ENCODE peak calls at places on chromosomes 2 and 18, in four cellular contexts. One of them, this sample, is unnamed.

GRCh38 chr2:120110507-120110906 is 97.6 kb downstream of the EPB41L5 start:
- DNase-seq in HCT116: no peak
- DNase-seq in lower lobe of right lung: peak; percentile 68
- DNase-seq in IMR-90: no peak
- DNase-seq in this sample: no peak

GRCh38 chr18:28123401-28124030 is 53.4 kb downstream of the CDH2 start:
- DNase-seq in HCT116: no peak
- DNase-seq in lower lobe of right lung: no peak
- DNase-seq in IMR-90: no peak
- DNase-seq in this sample: no peak

GRCh38 chr18:12282436-12283039 is 25.5 kb upstream of the TUBB6 start:
- DNase-seq in HCT116: no peak
- DNase-seq in lower lobe of right lung: no peak
- DNase-seq in IMR-90: peak; percentile 93
- DNase-seq in this sample: peak; percentile 88

GRCh38 chr2:538646-539045 is 138.6 kb downstream of the TMEM18 start:
- DNase-seq in HCT116: no peak
- DNase-seq in lower lobe of right lung: no peak
- DNase-seq in IMR-90: no peak
- DNase-seq in this sample: no peak

GRCh38 chr2:129733041-129733440 is 246.4 kb upstream of the RAB6C start:
- DNase-seq in HCT116: no peak
- DNase-seq in lower lobe of right lung: no peak
- DNase-seq in IMR-90: no peak
- DNase-seq in this sample: no peak

GRCh38 chr2:145743016-145743415 is 1223.1 kb upstream of the ZEB2 start:
- DNase-seq in HCT116: no peak
- DNase-seq in lower lobe of right lung: no peak
- DNase-seq in IMR-90: no peak
- DNase-seq in this sample: no peak

GRCh38 chr2:79776461-79777146 is 263.8 kb downstream of the CTNNA2 start:
- DNase-seq in HCT116: no peak
- DNase-seq in lower lobe of right lung: no peak
- DNase-seq in IMR-90: no peak
- DNase-seq in this sample: no peak

GRCh38 chr18:41354151-41354550 is 600.9 kb upstream of the PIK3C3 start:
- DNase-seq in HCT116: no peak
- DNase-seq in lower lobe of right lung: no peak
- DNase-seq in IMR-90: no peak
- DNase-seq in this sample: no peak

GRCh38 chr2:205161156-205161555 is 521.1 kb upstream of the NRP2 start:
- DNase-seq in HCT116: no peak
- DNase-seq in lower lobe of right lung: no peak
- DNase-seq in IMR-90: peak; percentile 26
- DNase-seq in this sample: no peak

GRCh38 chr18:73079920-73080319 is 212.1 kb upstream of the NETO1 start:
- DNase-seq in HCT116: no peak
- DNase-seq in lower lobe of right lung: no peak
- DNase-seq in IMR-90: no peak
- DNase-seq in this sample: no peak

GRCh38 chr2:204737296-204737695 is 192.0 kb downstream of the PARD3B start:
- DNase-seq in HCT116: no peak
- DNase-seq in lower lobe of right lung: no peak
- DNase-seq in IMR-90: no peak
- DNase-seq in this sample: no peak

GRCh38 chr2:33620-34019 is 12.7 kb downstream of the FAM110C start:
- DNase-seq in HCT116: peak; percentile 79
- DNase-seq in lower lobe of right lung: no peak
- DNase-seq in IMR-90: no peak
- DNase-seq in this sample: peak; percentile 94

GRCh38 chr2:189819297-189819704 is 35.1 kb downstream of the PMS1 start:
- DNase-seq in HCT116: no peak
- DNase-seq in lower lobe of right lung: no peak
- DNase-seq in IMR-90: peak; percentile 81
- DNase-seq in this sample: peak; percentile 44

GRCh38 chr2:237873961-237874551 is 14.6 kb downstream of the RAMP1 start:
- DNase-seq in HCT116: no peak
- DNase-seq in lower lobe of right lung: peak; percentile 28
- DNase-seq in IMR-90: no peak
- DNase-seq in this sample: no peak

GRCh38 chr2:1791670-1792069 is 47.4 kb upstream of the PXDN start:
- DNase-seq in HCT116: no peak
- DNase-seq in lower lobe of right lung: no peak
- DNase-seq in IMR-90: peak; percentile 66
- DNase-seq in this sample: no peak

GRCh38 chr2:207953354-207953753 is 72.0 kb downstream of the PLEKHM3 start:
- DNase-seq in HCT116: no peak
- DNase-seq in lower lobe of right lung: no peak
- DNase-seq in IMR-90: no peak
- DNase-seq in this sample: no peak

DNA sequence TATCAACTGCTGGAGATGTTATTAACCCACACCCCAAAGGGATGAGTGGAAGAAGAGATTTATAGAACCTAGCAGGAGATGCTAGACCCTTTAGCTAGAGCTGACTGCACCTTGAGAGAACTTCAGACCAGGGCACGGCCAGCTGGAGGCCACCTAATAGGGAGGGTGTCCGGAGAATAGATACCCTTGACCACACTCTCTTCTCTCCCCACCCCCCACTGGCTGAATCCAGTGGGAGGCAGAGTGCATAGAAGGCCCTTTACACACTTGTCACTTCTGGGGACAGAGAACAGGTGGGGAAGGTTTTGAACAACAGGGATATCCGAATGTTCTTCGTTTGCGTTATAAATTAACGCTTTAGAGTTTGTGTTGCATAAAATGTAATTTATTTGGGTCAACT is 84.6 kb downstream of the PHLPP1 start:
- DNase-seq in HCT116: no peak
- DNase-seq in lower lobe of right lung: no peak
- DNase-seq in IMR-90: no peak
- DNase-seq in this sample: no peak
- H3K4me1 ChIP-seq in HCT116: peaks cover 7% of the 10 kb centered on the region
- H3K4me1 ChIP-seq in lower lobe of right lung: no peaks in the 10 kb centered on the region
- H3K4me1 ChIP-seq in IMR-90: no peaks in the 10 kb centered on the region
- H3K4me1 ChIP-seq in this sample: no peaks in the 10 kb centered on the region

GRCh38 chr2:200864206-200864976 is at the start of gene CLK1:
- DNase-seq in HCT116: peak; percentile 79
- DNase-seq in lower lobe of right lung: peak; percentile 99
- DNase-seq in IMR-90: peak; percentile 93
- DNase-seq in this sample: peak; percentile 83
- TF ChIP-seq CTCF in HCT116: no peak
- TF ChIP-seq CTCF in lower lobe of right lung: no peak
- TF ChIP-seq CTCF in IMR-90: no peak
- TF ChIP-seq CTCF in this sample: no peak

GRCh38 chr2:142872900-142873724 is 4.4 kb upstream of the KYNU start:
- DNase-seq in HCT116: no peak
- DNase-seq in lower lobe of right lung: no peak
- DNase-seq in IMR-90: peak; percentile 97
- DNase-seq in this sample: peak; percentile 86

GRCh38 chr2:142868281-142868762 is 9.1 kb upstream of the KYNU start:
- DNase-seq in HCT116: no peak
- DNase-seq in lower lobe of right lung: peak; percentile 83
- DNase-seq in IMR-90: no peak
- DNase-seq in this sample: peak; percentile 96

GRCh38 chr2:142869461-142870106 is 7.9 kb upstream of the KYNU start:
- DNase-seq in HCT116: no peak
- DNase-seq in lower lobe of right lung: no peak
- DNase-seq in IMR-90: no peak
- DNase-seq in this sample: no peak

GRCh38 chr2:142871396-142871795 is 6.1 kb upstream of the KYNU start:
- DNase-seq in HCT116: no peak
- DNase-seq in lower lobe of right lung: no peak
- DNase-seq in IMR-90: no peak
- DNase-seq in this sample: no peak

GRCh38 chr2:142870516-142870915 is 6.9 kb upstream of the KYNU start:
- DNase-seq in HCT116: no peak
- DNase-seq in lower lobe of right lung: no peak
- DNase-seq in IMR-90: peak; percentile 21
- DNase-seq in this sample: no peak
- H3K4me1 ChIP-seq in HCT116: no peaks in the 10 kb centered on the region
- H3K4me1 ChIP-seq in lower lobe of right lung: peaks cover 22% of the 10 kb centered on the region
- H3K4me1 ChIP-seq in IMR-90: peaks cover 8% of the 10 kb centered on the region
- H3K4me1 ChIP-seq in this sample: peaks cover 55% of the 10 kb centered on the region

GRCh38 chr2:214966420-214966819 is 156.9 kb upstream of the BARD1 start:
- DNase-seq in HCT116: no peak
- DNase-seq in lower lobe of right lung: no peak
- DNase-seq in IMR-90: no peak
- DNase-seq in this sample: no peak

DNA sequence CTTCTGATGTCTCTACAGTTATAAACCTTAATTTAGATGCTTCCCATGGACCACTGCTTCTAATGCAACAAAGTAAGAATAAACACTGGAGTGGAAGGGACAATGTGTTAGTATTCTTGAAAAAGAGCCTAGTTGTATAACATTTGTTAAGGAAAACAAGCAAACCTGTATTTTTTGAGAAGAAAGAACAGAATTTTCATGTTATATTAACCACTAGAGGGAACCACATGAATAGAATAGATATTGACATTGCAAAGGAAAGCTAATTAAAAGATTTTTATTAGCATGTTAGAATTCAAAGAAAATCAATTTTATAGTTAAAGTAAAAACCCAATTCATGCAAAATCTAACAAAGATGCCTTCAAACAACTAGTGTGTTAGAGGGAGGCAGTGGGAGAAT is 151.2 kb upstream of the BARD1 start:
- DNase-seq in HCT116: no peak
- DNase-seq in lower lobe of right lung: no peak
- DNase-seq in IMR-90: peak; percentile 1
- DNase-seq in this sample: no peak
- TF ChIP-seq CTCF in HCT116: peak; percentile 32
- TF ChIP-seq CTCF in lower lobe of right lung: no peak
- TF ChIP-seq CTCF in IMR-90: peak; percentile 28
- TF ChIP-seq CTCF in this sample: peak; percentile 68

DNA sequence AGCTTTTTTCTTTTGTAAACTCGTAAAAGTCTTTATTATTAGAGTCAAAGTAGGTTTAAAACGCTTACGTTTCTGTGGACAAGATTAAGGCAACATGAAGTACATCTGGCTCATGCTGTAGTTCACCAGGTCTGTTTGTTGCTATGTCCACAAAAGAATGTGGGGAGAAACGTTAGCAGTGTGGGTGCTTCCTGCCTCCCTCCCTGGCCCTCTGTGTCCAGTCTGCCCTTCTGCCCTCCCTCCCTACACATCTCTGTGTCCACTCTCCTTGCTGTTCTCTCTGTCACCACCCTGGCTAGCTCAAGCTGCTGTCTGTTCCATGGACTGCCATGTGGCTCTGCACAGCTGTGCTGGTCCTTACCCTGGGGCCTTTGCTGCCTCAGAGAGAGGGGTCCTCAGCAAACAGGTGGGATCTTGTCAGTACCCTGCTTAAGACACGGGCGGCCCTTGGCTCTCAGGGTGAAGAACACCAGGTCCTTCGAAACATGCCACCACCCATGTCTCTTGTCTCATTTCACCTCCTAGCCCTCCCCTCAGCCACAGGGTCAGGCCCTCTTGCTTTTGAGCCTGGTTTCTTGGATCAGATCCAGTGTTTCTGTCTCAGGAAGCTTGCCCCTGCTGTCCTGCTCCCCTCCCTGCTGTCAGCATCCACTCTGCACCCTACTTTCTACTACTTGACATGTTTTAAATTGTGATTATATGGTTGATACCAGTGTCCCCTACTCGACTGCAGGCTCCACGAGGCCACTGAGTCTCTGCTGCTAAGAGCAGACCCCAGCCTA is 79.2 kb downstream of the LIMS1 start:
- DNase-seq in HCT116: no peak
- DNase-seq in lower lobe of right lung: no peak
- DNase-seq in IMR-90: peak; percentile 47
- DNase-seq in this sample: no peak
- H3K4me1 ChIP-seq in HCT116: peaks cover 13% of the 10 kb centered on the region
- H3K4me1 ChIP-seq in lower lobe of right lung: peaks cover 82% of the 10 kb centered on the region
- H3K4me1 ChIP-seq in IMR-90: peaks cover 36% of the 10 kb centered on the region
- H3K4me1 ChIP-seq in this sample: peaks cover 68% of the 10 kb centered on the region

This sample was measured in foreskin keratinocyte.